ENCODE peak calls at places on chromosomes 7 and 10, in seven cellular contexts. F is esophagus squamous epithelium, H is heart right ventricle, U is AG09309, O is IMR-90, Z is bronchial epithelial cell, S is H9. N is an unnamed sample.

GRCh38 chr7:29309041-29309860 is 114.7 kb downstream of the CHN2 start:
- DNase-seq in F (no peak), H (no peak), U (no peak), O (no peak), Z (no peak), S (no peak), N (no peak)

GRCh38 chr10:83214178-83214577 is 925.1 kb upstream of the GHITM start:
- DNase-seq in F (no peak), H (no peak), U (no peak), O (no peak), Z (no peak), S (no peak), N (no peak)

GRCh38 chr7:101315336-101315735 is 6.3 kb downstream of the IFT22 start:
- DNase-seq in F (no peak), H (no peak), U (no peak), O (peak; percentile 49), Z (peak; percentile 42), S (peak; percentile 66), N (peak; percentile 73)

GRCh38 chr10:86644412-86645110 is 9.8 kb upstream of the OPN4 start:
- DNase-seq in F (no peak), H (no peak), U (no peak), O (peak; percentile 27), Z (peak; percentile 32), S (peak; percentile 51), N (peak; percentile 18)

GRCh38 chr7:101795461-101795860 is 22.0 kb upstream of the CUX1 start:
- DNase-seq in F (no peak), H (no peak), U (no peak), O (no peak), Z (no peak), S (no peak), N (no peak)

GRCh38 chr10:91684841-91685240 is 52.0 kb upstream of the PPP1R3C start:
- DNase-seq in F (no peak), H (no peak), U (no peak), O (peak; percentile 34), Z (peak; percentile 48), S (no peak), N (no peak)

GRCh38 chr7:150923191-150923590 is 54.9 kb downstream of the KCNH2 start:
- DNase-seq in F (no peak), H (no peak), U (no peak), O (no peak), Z (no peak), S (no peak), N (no peak)

GRCh38 chr7:4209966-4210365 is 472.1 kb upstream of the FOXK1 start:
- DNase-seq in F (no peak), H (no peak), U (no peak), O (no peak), Z (no peak), S (no peak), N (no peak)

GRCh38 chr7:144437370-144438191 is 34.1 kb upstream of the NOBOX start:
- DNase-seq in F (no peak), H (no peak), U (peak; percentile 14), O (peak; percentile 17), Z (peak; percentile 85), S (peak; percentile 40), N (peak; percentile 47)

GRCh38 chr7:36244429-36244828 is 91.4 kb downstream of the EEPD1 start:
- DNase-seq in F (no peak), H (no peak), U (no peak), O (no peak), Z (no peak), S (no peak), N (no peak)

GRCh38 chr7:44244282-44244681 is 43.5 kb downstream of the YKT6 start:
- DNase-seq in F (no peak), H (no peak), U (no peak), O (no peak), Z (no peak), S (peak; percentile 66), N (peak; percentile 81)

GRCh38 chr7:129918922-129919321 is 33.8 kb downstream of the UBE2H start:
- DNase-seq in F (no peak), H (no peak), U (no peak), O (no peak), Z (no peak), S (no peak), N (no peak)

GRCh38 chr10:66273966-66274519 is 651.8 kb upstream of the LRRTM3 start:
- DNase-seq in F (no peak), H (no peak), U (no peak), O (no peak), Z (no peak), S (no peak), N (no peak)

GRCh38 chr7:6271694-6272371 is 591 bp downstream of the CYTH3 start:
- DNase-seq in F (no peak), H (peak; percentile 43), U (no peak), O (no peak), Z (no peak), S (no peak), N (peak; percentile 44)

GRCh38 chr10:57973451-57973850 is 294.2 kb downstream of the IPMK start:
- DNase-seq in F (no peak), H (no peak), U (no peak), O (peak; percentile 44), Z (peak; percentile 35), S (no peak), N (no peak)

GRCh38 chr10:15238553-15239335 is 70.3 kb upstream of the NMT2 start:
- DNase-seq in F (no peak), H (no peak), U (no peak), O (peak; percentile 60), Z (no peak), S (no peak), N (no peak)

GRCh38 chr7:22730921-22731654 is 4.1 kb downstream of the IL6 start:
- DNase-seq in F (no peak), H (no peak), U (peak; percentile 88), O (peak; percentile 76), Z (peak; percentile 82), S (no peak), N (no peak)

DNA sequence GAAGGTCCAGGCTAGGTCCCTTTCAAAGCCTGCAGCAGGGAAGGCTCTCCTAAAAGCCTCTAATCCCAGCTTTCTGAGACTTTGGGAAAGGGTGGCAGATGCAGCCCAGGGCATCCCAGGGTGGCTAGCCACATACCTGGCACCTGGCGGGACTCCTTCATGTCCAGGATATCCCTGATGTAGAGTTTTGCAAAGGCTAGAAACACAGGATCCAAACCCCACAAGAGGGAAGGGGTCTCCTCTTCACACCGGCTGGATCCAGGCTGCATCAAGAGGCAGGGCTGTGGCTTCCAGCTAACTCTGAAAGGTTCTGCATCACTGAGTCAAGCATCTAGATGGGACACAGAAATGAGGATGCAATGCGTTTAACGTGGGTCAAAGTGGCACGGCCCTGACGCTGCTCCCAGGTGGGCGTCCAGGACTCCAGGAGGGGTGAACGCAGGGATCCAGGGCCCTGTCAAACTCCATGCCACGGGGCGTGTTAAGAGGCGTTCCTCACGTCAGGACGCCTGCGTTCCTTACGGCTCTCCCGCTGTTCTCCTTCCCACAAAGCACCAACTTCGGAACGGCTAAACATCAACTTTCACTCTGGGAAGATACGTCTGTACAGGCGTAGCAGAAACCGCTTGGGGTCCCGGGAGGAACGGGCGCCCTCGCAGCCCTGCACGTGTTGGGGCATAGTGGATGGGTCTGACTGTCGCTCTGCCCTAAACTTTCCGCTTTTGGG is 495 bp downstream of the STN1 start:
- DNase-seq in F (no peak), H (peak; percentile 53), U (no peak), O (peak; percentile 46), Z (no peak), S (peak; percentile 42), N (no peak)
- TF ChIP-seq CTCF in F (no peak), H (no peak), U (no peak), O (no peak), Z (no peak), S (no peak), N (no peak)

DNA sequence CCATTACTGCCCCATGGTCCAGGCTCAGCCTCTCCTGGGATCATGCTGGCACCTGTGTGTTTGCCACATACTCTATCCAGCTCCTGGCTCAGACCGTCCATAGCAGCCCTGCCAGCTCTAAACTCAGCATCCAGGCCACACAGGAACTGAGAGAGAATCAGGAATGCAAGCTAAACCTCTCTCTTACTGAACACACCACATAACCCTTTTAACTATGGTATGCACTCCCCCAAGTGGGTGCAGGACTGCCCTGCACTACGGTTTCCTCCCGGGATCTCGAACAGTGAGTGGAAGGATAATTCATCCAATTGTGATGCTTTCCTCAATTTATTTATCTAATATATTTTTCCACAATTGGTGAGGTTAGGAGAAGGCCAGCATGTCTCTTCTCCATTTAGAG is 17.1 kb upstream of the ZNF800 start:
- DNase-seq in F (no peak), H (no peak), U (no peak), O (no peak), Z (no peak), S (no peak), N (no peak)
- TF ChIP-seq CTCF in F (no peak), H (no peak), U (peak; percentile 27), O (no peak), Z (no peak), S (peak; percentile 42), N (peak; percentile 23)

DNA sequence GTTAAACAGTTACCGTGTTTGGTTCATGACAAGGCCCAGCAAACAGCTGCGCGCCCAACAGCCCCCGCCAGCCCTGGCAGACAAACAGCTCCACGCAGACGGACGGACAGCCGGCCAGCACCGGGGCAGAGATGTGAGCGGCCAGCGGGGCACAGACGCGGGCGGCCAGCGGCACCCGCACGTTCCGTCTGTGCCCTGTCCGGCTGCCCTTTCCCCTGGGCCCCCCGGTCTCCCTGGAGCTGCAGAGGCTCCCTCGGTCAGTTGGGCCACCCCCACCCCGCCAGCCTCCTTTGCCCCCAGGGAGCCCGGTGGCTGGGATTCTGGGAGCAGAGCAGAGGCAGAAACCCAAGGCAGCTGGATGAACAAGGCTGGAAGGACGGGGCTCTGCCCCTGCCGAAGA is 98.4 kb downstream of the UNCX start:
- DNase-seq in F (no peak), H (no peak), U (no peak), O (no peak), Z (no peak), S (no peak), N (no peak)
- TF ChIP-seq CTCF in F (no peak), H (no peak), U (no peak), O (no peak), Z (no peak), S (no peak), N (no peak)

GRCh38 chr10:119364941-119365340 is 157.6 kb downstream of the GRK5 start:
- DNase-seq in F (no peak), H (no peak), U (no peak), O (peak; percentile 31), Z (peak; percentile 8), S (no peak), N (no peak)
- TF ChIP-seq CTCF in F (no peak), H (no peak), U (no peak), O (no peak), Z (no peak), S (no peak), N (no peak)

DNA sequence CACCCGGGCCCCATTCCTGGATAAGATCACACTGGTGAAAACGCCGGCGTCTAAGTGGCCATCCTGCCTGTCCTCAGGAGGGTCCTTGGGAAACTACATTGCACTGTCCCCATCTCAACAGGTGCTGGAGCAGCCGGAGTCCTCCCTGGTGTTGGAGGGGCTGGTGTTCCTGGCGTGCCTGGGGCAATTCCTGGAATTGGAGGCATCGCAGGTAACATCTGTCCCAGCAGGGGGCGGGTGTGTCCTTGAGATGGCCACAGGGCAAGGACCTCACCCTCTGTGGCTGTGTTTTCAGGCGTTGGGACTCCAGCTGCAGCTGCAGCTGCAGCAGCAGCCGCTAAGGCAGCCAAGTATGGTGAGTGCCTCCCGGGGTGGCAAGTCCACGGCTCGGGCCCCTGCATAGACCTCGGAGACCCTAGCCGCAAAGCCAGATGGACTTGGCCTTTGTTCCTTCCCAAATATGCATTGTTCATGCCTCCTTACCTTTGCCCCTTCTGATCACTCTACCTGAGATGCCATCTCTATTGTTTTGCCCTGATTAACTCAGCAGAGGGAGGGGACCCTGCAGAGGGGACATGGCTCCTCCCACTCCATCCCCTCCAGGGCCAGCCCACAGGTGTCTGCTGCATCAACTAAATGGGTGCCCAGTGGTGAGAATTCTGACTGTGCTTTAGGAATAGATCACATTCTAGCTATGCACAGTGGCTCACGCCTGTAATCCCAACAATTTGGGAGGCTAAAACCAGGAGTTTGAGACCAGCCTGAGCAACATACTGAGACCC is 23.8 kb downstream of the ELN start:
- DNase-seq in F (no peak), H (no peak), U (no peak), O (no peak), Z (peak; percentile 26), S (peak; percentile 82), N (no peak)
- TF ChIP-seq CTCF in F (no peak), H (no peak), U (peak; percentile 35), O (peak; percentile 31), Z (peak; percentile 63), S (peak; percentile 45), N (peak; percentile 29)